ENCODE peak calls at places on chromosomes 7 and 10, in four cellular contexts. E is effector memory CD4-positive, alpha-beta T cell; G is Right ventricle myocardium superior; J is NCI-H1417. D is an unnamed sample.

GRCh38 chr10:16583382-16583781 is 61.7 kb upstream of the C1QL3 start:
- DNase-seq in E (no peak), G (peak; percentile 46), J (peak; percentile 8), D (no peak)

GRCh38 chr7:13017325-13017853 is 330.0 kb downstream of the ARL4A start:
- DNase-seq in G (no peak), E (no peak), J (no peak), D (no peak)

GRCh38 chr10:106111241-106111640 is 1053.3 kb downstream of the SORCS1 start:
- DNase-seq in J (no peak), E (no peak), G (no peak), D (no peak)

GRCh38 chr7:118149394-118149793 is 34.6 kb upstream of the LSM8 start:
- DNase-seq in E (no peak), G (no peak), J (no peak), D (no peak)

GRCh38 chr7:31782411-31782991 is 95.5 kb downstream of the PPP1R17 start:
- DNase-seq in J (peak; percentile 59), G (no peak), E (no peak), D (no peak)

GRCh38 chr7:877312-878232 is 1.2 kb downstream of the GET4 start:
- DNase-seq in E (no peak), J (peak; percentile 2), G (no peak), D (no peak)

GRCh38 chr10:93073539-93074136 is at the start of gene CYP26A1:
- DNase-seq in E (no peak), G (no peak), J (no peak), D (no peak)

GRCh38 chr7:155702616-155703015 is 58.2 kb downstream of the RBM33 start:
- DNase-seq in J (no peak), E (no peak), G (no peak), D (no peak)

GRCh38 chr10:107544706-107545520 is 380.4 kb upstream of the SORCS1 start:
- DNase-seq in E (no peak), G (no peak), J (no peak), D (no peak)

GRCh38 chr10:60828489-60828852 is 50.2 kb downstream of the CDK1 start:
- DNase-seq in E (no peak), G (no peak), J (no peak), D (no peak)

GRCh38 chr10:21083861-21084260 is 186.8 kb upstream of the NEBL start:
- DNase-seq in J (peak; percentile 38), G (no peak), E (no peak), D (no peak)

GRCh38 chr10:76543655-76544054 is 1094.0 kb downstream of the KCNMA1 start:
- DNase-seq in E (no peak), J (no peak), G (no peak), D (no peak)

GRCh38 chr10:127415116-127415515 is 134.0 kb upstream of the NPS start:
- DNase-seq in G (no peak), E (no peak), J (no peak), D (no peak)

GRCh38 chr7:1555813-1556540 is at the start of gene TMEM184A:
- DNase-seq in E (no peak), G (no peak), J (peak; percentile 94), D (no peak)

GRCh38 chr7:143318661-143319060 is 2.8 kb downstream of the CLCN1 start:
- DNase-seq in G (peak; percentile 58), J (no peak), E (no peak), D (no peak)

GRCh38 chr7:74354009-74354408 is 64.8 kb downstream of the CLIP2 start:
- DNase-seq in E (no peak), J (no peak), G (no peak), D (no peak)

GRCh38 chr10:72784551-72785421 is 92.8 kb downstream of the MCU start:
- DNase-seq in E (no peak), G (peak; percentile 53), J (no peak), D (no peak)

GRCh38 chr10:13271552-13272163 is 28.2 kb downstream of the PHYH start:
- DNase-seq in J (no peak), E (peak; percentile 21), G (peak; percentile 60), D (peak; percentile 40)

GRCh38 chr7:47783456-47784240 is 164.6 kb downstream of the PKD1L1 start:
- DNase-seq in E (no peak), J (no peak), G (peak; percentile 43), D (no peak)

GRCh38 chr7:63925626-63926460 is 72.8 kb upstream of the ZNF722 start:
- DNase-seq in J (no peak), G (peak; percentile 95), E (peak; percentile 55), D (peak; percentile 75)

GRCh38 chr7:130733866-130734524 is at the start of gene KLF14:
- DNase-seq in G (peak; percentile 47), J (peak; percentile 53), E (no peak), D (peak; percentile 18)

GRCh38 chr10:119663866-119664698 is 12.9 kb downstream of the BAG3 start:
- DNase-seq in G (no peak), J (no peak), E (peak; percentile 11), D (peak; percentile 25)

GRCh38 chr7:158731761-158732160 is 27.2 kb upstream of the NCAPG2 start:
- DNase-seq in E (no peak), J (no peak), G (no peak), D (no peak)

GRCh38 chr10:99235469-99235871 is at the start of gene HPSE2:
- DNase-seq in J (no peak), E (no peak), G (no peak), D (no peak)

GRCh38 chr10:90130321-90131086 is 429.1 kb downstream of the KIF20B start:
- DNase-seq in E (no peak), J (no peak), G (no peak), D (no peak)

GRCh38 chr10:121335386-121335925 is 262.8 kb downstream of the FGFR2 start:
- DNase-seq in G (no peak), J (no peak), E (no peak), D (no peak)

GRCh38 chr10:73953665-73954064 is 42.7 kb downstream of the PLAU start:
- DNase-seq in E (no peak), G (no peak), J (no peak), D (no peak)

GRCh38 chr7:8065356-8065813 is 96.8 kb downstream of the GLCCI1 start:
- DNase-seq in J (no peak), E (no peak), G (no peak), D (no peak)

GRCh38 chr10:72738476-72738875 is 46.5 kb downstream of the MCU start:
- DNase-seq in G (no peak), E (no peak), J (no peak), D (no peak)

GRCh38 chr7:145511014-145511413 is 605.6 kb upstream of the CNTNAP2 start:
- DNase-seq in E (no peak), G (no peak), J (no peak), D (no peak)

GRCh38 chr10:132925614-132926013 is 16.8 kb downstream of the CFAP46 start:
- DNase-seq in J (no peak), E (no peak), G (peak; percentile 24), D (no peak)

GRCh38 chr7:151456276-151456675 is 16.3 kb upstream of the CRYGN start:
- DNase-seq in G (no peak), J (no peak), E (no peak), D (no peak)

GRCh38 chr10:102135956-102136526 is 3.2 kb downstream of the PPRC1 start:
- DNase-seq in J (peak; percentile 51), E (no peak), G (no peak), D (no peak)

GRCh38 chr7:136585954-136586670 is 282.3 kb upstream of the CHRM2 start:
- DNase-seq in G (no peak), E (no peak), J (no peak), D (no peak)

GRCh38 chr10:61175331-61175730 is 231.3 kb upstream of the RHOBTB1 start:
- DNase-seq in E (no peak), J (no peak), G (no peak), D (no peak)

GRCh38 chr10:484925-485661 is 204.4 kb downstream of the DIP2C start:
- DNase-seq in E (no peak), J (peak; percentile 27), G (no peak), D (no peak)

D was measured in T-helper 9 cell.